ENCODE peak calls at places on chromosomes 2 and 18, in nine cellular contexts. I is stimulated activated CD4-positive, alpha-beta T cell treated with anti-CD3 and anti-CD28 coated beads, Interleukin-1b, Interleukin-23, amount 100 ng/mL, for 1 hour; V is non-pigmented ciliary epithelial cell; O is suprapubic skin; Z is right cardiac atrium; Y is pancreas; R is GM13976; P is ACHN; Q is uterus. C is an unnamed sample.

GRCh38 chr2:3292416-3292815 is 85.2 kb downstream of the EIPR1 start:
- DNase-seq in Z (no peak), Q (no peak), P (no peak), O (no peak), R (no peak), V (no peak), Y (no peak), I (no peak), C (no peak)

GRCh38 chr2:204795156-204795555 is 249.9 kb downstream of the PARD3B start:
- DNase-seq in Z (no peak), Y (no peak), R (no peak), V (no peak), O (no peak), Q (no peak), P (no peak), I (no peak), C (no peak)

GRCh38 chr2:20599861-20600461 is 50.9 kb downstream of the HS1BP3 start:
- DNase-seq in I (no peak), R (no peak), Z (no peak), V (no peak), Y (no peak), O (peak), Q (peak), P (no peak), C (no peak)

GRCh38 chr2:11465110-11465484 is 864 bp downstream of the E2F6 start:
- DNase-seq in P (no peak), Y (no peak), O (no peak), Q (no peak), I (no peak), Z (no peak), R (no peak), V (no peak), C (no peak)

GRCh38 chr18:30486856-30487255 is 555.7 kb downstream of the DSC3 start:
- DNase-seq in P (peak), O (no peak), V (no peak), I (no peak), Y (no peak), Q (no peak), Z (no peak), R (no peak), C (no peak)

GRCh38 chr2:185372188-185372587 is 366.4 kb upstream of the FSIP2 start:
- DNase-seq in Q (no peak), R (no peak), O (no peak), V (no peak), P (peak), Z (no peak), Y (no peak), I (no peak), C (no peak)

GRCh38 chr18:43277164-43277600 is at the start of gene SYT4:
- DNase-seq in V (peak), R (no peak), Z (peak), I (no peak), Y (peak), P (peak), O (no peak), Q (peak), C (no peak)

GRCh38 chr2:18690342-18690741 is 101.0 kb upstream of the NT5C1B start:
- DNase-seq in P (peak), Z (no peak), R (no peak), I (no peak), Q (no peak), V (no peak), O (no peak), Y (no peak), C (no peak)

GRCh38 chr2:231919341-231920035 is 6.7 kb downstream of the NPPC start:
- DNase-seq in I (no peak), Z (no peak), Q (no peak), P (no peak), V (no peak), Y (no peak), R (no peak), O (no peak), C (no peak)

C was measured in SIG-M5.